ENCODE peak calls at places on chromosome 20, in five cellular contexts. H, E, D, J and P are unnamed samples.

GRCh38 chr20:60062431-60063336 is 104.5 kb downstream of the CDH26 start:
- DNase-seq in J (no peak), D (no peak), E (no peak), H (no peak), P (no peak)

GRCh38 chr20:10553326-10553984 is 118.3 kb downstream of the SLX4IP start:
- DNase-seq in D (peak; percentile 70), H (peak; percentile 25), J (peak; percentile 69), E (peak; percentile 54), P (peak; percentile 26)

GRCh38 chr20:50285376-50286173 is 94.9 kb downstream of the CEBPB start:
- DNase-seq in J (no peak), E (no peak), D (no peak), H (peak; percentile 68), P (peak; percentile 74)

GRCh38 chr20:59831024-59831900 is 102.2 kb downstream of the SYCP2 start:
- DNase-seq in J (peak; percentile 45), E (no peak), H (peak; percentile 34), D (peak; percentile 17), P (peak; percentile 47)

GRCh38 chr20:48335421-48336090 is 492.2 kb downstream of the PREX1 start:
- DNase-seq in H (no peak), E (no peak), J (no peak), D (no peak), P (no peak)

GRCh38 chr20:50191065-50191565 is 485 bp downstream of the CEBPB start:
- DNase-seq in E (no peak), J (no peak), D (peak; percentile 84), H (peak; percentile 75), P (peak; percentile 69)

GRCh38 chr20:46694484-46694883 is 5.2 kb upstream of the TP53RK start:
- DNase-seq in J (no peak), D (no peak), E (no peak), H (no peak), P (no peak)

GRCh38 chr20:43799150-43799711 is 72.4 kb upstream of the GTSF1L start:
- DNase-seq in J (no peak), H (no peak), E (no peak), D (no peak), P (no peak)

GRCh38 chr20:19457551-19457950 is 245.1 kb downstream of the SLC24A3 start:
- DNase-seq in D (no peak), H (no peak), E (no peak), J (no peak), P (no peak)

GRCh38 chr20:10652660-10653191 is 21.1 kb downstream of the JAG1 start:
- DNase-seq in D (no peak), H (no peak), J (no peak), E (no peak), P (no peak)

DNA sequence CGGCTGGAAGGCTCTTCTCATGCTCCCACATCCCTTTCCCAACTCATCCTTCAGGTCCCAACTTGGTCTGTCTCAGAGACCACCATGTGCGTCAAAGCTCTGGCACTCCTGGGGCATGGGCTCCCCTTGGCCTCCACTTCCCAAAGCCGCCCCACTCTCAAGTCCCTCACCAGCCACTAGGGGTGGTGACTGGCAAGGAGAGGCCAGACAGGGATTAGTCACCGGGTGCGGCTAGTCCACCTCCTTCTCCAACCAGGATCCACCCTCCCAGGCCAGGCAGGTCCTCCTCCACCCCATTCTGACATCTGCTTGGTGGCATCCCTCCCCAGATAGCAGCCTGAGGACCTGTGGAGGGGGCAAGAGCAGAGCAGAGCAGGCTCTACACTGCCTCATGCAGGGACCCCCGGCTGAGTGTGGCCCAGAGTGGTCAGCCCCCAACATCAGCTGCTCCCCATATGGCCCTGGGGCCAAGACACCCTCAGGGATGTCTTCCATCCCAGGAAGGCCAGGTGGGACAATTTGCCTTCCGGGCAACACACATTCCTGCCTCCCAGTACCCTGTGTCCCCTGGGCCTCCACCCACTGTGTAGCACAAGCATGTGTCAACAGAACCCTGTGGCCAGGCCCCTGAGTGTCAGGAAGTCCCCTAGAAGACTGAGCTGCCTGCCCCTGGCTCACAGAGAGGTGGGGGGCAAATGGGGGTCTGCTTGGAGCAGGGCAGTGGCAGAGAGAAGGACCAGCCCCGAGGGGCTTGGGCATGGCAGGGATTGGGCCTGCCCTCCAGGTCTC is 29.2 kb downstream of the YTHDF1 start:
- DNase-seq in J (no peak), E (no peak), D (peak; percentile 35), H (no peak), P (no peak)
- TF ChIP-seq CTCF in J (no peak), E (no peak), D (no peak), H (no peak), P (no peak)

DNA sequence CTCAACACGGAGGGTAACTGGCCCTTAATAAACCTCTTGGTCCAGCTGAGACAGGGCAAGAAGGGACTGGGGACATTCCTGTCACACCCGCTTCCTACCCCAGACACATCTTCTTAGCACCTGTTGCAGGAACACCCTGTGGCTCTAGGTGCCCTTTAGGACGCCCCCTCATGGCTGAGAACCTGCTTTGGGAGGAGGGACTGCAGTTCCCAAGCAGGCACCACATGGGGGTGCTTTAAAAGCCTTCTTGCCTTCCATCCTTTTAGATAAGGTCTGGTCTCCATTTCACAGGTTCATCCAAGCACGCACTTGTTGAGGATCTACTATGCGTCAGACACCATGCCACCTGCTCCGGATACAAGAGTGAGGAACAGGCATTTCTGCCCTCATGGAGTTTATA is 26.6 kb downstream of the NSFL1C start:
- DNase-seq in E (no peak), H (no peak), J (no peak), D (no peak), P (no peak)
- TF ChIP-seq CTCF in E (peak; percentile 35), H (peak; percentile 41), J (no peak), D (no peak), P (peak; percentile 59)

DNA sequence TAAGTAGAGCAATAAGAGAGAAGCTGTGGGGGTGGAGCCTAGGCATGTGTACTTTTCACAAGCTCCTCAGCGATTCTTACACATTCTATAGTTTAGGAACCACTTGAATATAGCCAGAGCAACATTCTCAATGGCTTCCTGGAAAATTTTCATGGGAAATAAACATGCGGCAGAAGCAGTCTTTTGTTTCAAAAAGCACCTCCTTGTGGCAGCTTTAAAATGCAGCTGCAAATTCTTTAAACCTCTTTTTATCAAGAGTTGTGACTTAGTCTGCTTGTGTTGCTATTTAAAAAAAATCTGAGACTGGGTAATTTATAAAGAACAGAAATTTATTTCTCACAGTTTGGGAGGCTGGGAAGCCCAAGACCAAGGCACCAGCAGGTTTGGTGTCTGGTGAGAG is 23.8 kb downstream of the NKX2-2 start:
- DNase-seq in E (no peak), H (no peak), D (no peak), J (no peak), P (no peak)
- TF ChIP-seq CTCF in E (peak; percentile 25), H (no peak), D (no peak), J (no peak), P (no peak)

GRCh38 chr20:32859961-32860360 is 1.2 kb downstream of the EFCAB8 start:
- DNase-seq in E (no peak), H (no peak), D (no peak), J (no peak), P (no peak)

GRCh38 chr20:32855387-32855786 is 3.3 kb upstream of the EFCAB8 start:
- DNase-seq in J (no peak), H (no peak), D (no peak), E (no peak), P (no peak)

GRCh38 chr20:32861446-32861845 is 2.7 kb downstream of the EFCAB8 start:
- DNase-seq in E (no peak), D (no peak), H (no peak), J (no peak), P (no peak)

GRCh38 chr20:32858189-32858588 is 534 bp upstream of the EFCAB8 start:
- DNase-seq in J (no peak), H (no peak), E (no peak), D (no peak), P (no peak)

DNA sequence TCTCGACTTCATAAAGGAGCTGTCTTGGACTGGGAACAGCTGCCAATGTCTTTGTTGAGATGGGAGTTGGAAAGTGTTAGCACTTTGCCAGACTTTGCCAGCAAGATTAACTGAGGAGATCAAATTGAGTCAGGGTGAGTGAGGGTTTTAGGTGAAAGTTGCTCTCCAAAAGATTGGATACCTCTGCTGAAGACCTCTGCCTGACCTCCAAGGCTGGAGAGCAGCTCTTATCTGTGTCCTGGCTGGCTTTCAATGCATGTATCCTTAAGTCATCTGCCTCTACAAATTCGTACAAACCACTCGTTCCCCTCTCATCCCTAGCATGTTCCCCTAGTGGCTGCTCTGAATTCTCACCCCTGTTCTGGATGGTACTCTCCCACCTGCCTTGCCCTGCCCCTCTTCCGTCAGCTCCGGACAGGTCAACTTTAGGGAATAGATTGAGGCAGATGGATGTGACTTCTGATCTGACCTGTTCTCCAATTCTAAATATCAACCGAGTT is at the start of gene EFCAB8:
- DNase-seq in E (no peak), J (no peak), D (no peak), H (no peak), P (no peak)
- TF ChIP-seq CTCF in E (no peak), J (no peak), D (no peak), H (no peak), P (no peak)

GRCh38 chr20:2005831-2006426 is 12.1 kb upstream of the PDYN start:
- DNase-seq in H (peak; percentile 66), D (peak; percentile 74), E (no peak), J (peak; percentile 80), P (peak; percentile 51)
- TF ChIP-seq CTCF in H (no peak), D (no peak), E (no peak), J (no peak), P (peak; percentile 17)

GRCh38 chr20:6940052-6940451 is 172.6 kb downstream of the BMP2 start:
- DNase-seq in E (no peak), J (no peak), D (no peak), H (no peak), P (no peak)
- TF ChIP-seq CTCF in E (peak; percentile 12), J (no peak), D (no peak), H (no peak), P (peak; percentile 45)

GRCh38 chr20:53386186-53386681 is 207.4 kb downstream of the ZNF217 start:
- DNase-seq in H (no peak), J (no peak), E (no peak), D (no peak), P (no peak)

GRCh38 chr20:53382263-53382844 is 211.3 kb downstream of the ZNF217 start:
- DNase-seq in E (no peak), D (no peak), J (no peak), H (no peak), P (no peak)

GRCh38 chr20:53376021-53376420 is 217.6 kb downstream of the ZNF217 start:
- DNase-seq in J (no peak), H (no peak), D (no peak), E (no peak), P (no peak)

GRCh38 chr20:53384392-53384791 is 209.2 kb downstream of the ZNF217 start:
- DNase-seq in J (no peak), H (no peak), E (no peak), D (no peak), P (no peak)

DNA sequence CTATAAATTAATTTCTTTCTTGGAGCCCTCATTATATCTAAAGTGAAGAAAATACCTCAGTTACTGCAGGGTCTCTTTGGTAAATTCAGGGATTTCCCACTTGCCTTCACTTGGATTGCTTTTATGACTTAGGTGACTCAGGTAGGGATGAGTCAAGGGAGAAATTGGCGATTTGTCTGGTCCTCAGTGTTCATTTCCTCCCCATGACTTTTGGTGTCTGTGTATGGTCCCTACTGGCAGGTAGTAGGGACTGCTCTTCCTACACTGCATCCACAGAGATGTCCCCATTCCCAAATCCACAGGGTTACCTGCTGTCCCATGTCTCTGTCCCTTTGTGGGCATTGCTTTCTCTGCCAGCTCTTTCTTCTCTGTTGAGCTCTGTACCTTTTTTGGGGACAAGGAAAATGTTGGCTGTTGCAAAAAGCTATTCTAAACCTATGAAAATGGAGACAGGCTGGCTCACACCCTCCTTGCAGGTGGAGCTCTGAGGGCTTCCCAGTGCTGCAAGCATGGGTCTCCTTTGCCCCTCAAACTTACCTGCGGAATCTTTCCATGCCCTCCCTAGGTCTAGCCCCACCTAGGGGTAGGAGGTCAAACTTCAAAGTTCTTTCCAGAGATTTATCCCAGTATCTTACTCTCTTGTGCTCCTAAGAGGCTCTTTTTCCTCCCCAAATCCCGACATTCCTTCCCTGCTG is 211.9 kb downstream of the ZNF217 start:
- DNase-seq in H (no peak), J (no peak), E (no peak), D (no peak), P (no peak)
- TF ChIP-seq CTCF in H (no peak), J (no peak), E (no peak), D (no peak), P (no peak)

GRCh38 chr20:37243076-37243936 is 18.3 kb downstream of the GHRH start:
- DNase-seq in D (no peak), J (no peak), H (no peak), E (no peak), P (no peak)
- TF ChIP-seq CTCF in D (no peak), J (no peak), H (no peak), E (no peak), P (no peak)